ENCODE peak calls at places on chromosomes 4 and X, in seven cellular contexts. One of them, this sample, is unnamed.

GRCh38 chrX:96721398-96721797 is 36.8 kb downstream of the DIAPH2 start:
- DNase-seq in HCT116: no peak
- DNase-seq in HL-60: no peak
- DNase-seq in GM12878: peak; percentile 50
- DNase-seq in GM23338: no peak
- DNase-seq in HepG2: peak; percentile 65
- DNase-seq in SK-N-SH: no peak
- DNase-seq in this sample: no peak

GRCh38 chrX:35847736-35848135 is 49.6 kb downstream of the MAGEB16 start:
- DNase-seq in HepG2: no peak
- DNase-seq in HL-60: no peak
- DNase-seq in GM12878: no peak
- DNase-seq in HCT116: no peak
- DNase-seq in SK-N-SH: no peak
- DNase-seq in GM23338: no peak
- DNase-seq in this sample: no peak

GRCh38 chr4:163448541-163449203 is 24.9 kb downstream of the TKTL2 start:
- DNase-seq in HepG2: no peak
- DNase-seq in HL-60: no peak
- DNase-seq in SK-N-SH: no peak
- DNase-seq in GM12878: no peak
- DNase-seq in GM23338: no peak
- DNase-seq in HCT116: no peak
- DNase-seq in this sample: no peak

GRCh38 chr4:118280501-118281218 is 72.1 kb downstream of the PRSS12 start:
- DNase-seq in HCT116: peak; percentile 67
- DNase-seq in HepG2: peak; percentile 74
- DNase-seq in GM23338: peak; percentile 80
- DNase-seq in GM12878: peak; percentile 38
- DNase-seq in SK-N-SH: peak; percentile 50
- DNase-seq in HL-60: peak; percentile 45
- DNase-seq in this sample: peak; percentile 41

GRCh38 chr4:152951348-152951747 is 15.2 kb downstream of the FHDC1 start:
- DNase-seq in SK-N-SH: no peak
- DNase-seq in HCT116: no peak
- DNase-seq in HepG2: peak; percentile 29
- DNase-seq in GM23338: peak; percentile 74
- DNase-seq in GM12878: no peak
- DNase-seq in HL-60: no peak
- DNase-seq in this sample: no peak

GRCh38 chr4:82363896-82364487 is 9.8 kb downstream of the HNRNPD start:
- DNase-seq in HCT116: no peak
- DNase-seq in GM12878: no peak
- DNase-seq in HL-60: no peak
- DNase-seq in SK-N-SH: no peak
- DNase-seq in HepG2: no peak
- DNase-seq in GM23338: no peak
- DNase-seq in this sample: no peak

GRCh38 chrX:17697191-17697590 is 40.1 kb upstream of the SCML1 start:
- DNase-seq in SK-N-SH: no peak
- DNase-seq in HL-60: no peak
- DNase-seq in HepG2: peak; percentile 56
- DNase-seq in GM12878: no peak
- DNase-seq in HCT116: no peak
- DNase-seq in GM23338: no peak
- DNase-seq in this sample: no peak

GRCh38 chr4:156677136-156677535 is 294.5 kb downstream of the PDGFC start:
- DNase-seq in GM12878: no peak
- DNase-seq in SK-N-SH: peak; percentile 22
- DNase-seq in HL-60: no peak
- DNase-seq in HCT116: peak; percentile 64
- DNase-seq in GM23338: peak; percentile 80
- DNase-seq in HepG2: peak; percentile 38
- DNase-seq in this sample: peak; percentile 28

GRCh38 chr4:183264614-183265013 is 55.5 kb downstream of the CLDN22 start:
- DNase-seq in GM23338: no peak
- DNase-seq in GM12878: no peak
- DNase-seq in HCT116: no peak
- DNase-seq in SK-N-SH: no peak
- DNase-seq in HL-60: no peak
- DNase-seq in HepG2: no peak
- DNase-seq in this sample: no peak

GRCh38 chr4:63315651-63316050 is 1093.6 kb downstream of the TECRL start:
- DNase-seq in HCT116: no peak
- DNase-seq in GM12878: no peak
- DNase-seq in SK-N-SH: no peak
- DNase-seq in HL-60: no peak
- DNase-seq in HepG2: no peak
- DNase-seq in GM23338: no peak
- DNase-seq in this sample: no peak

GRCh38 chr4:180456928-180457327 is 1786.3 kb upstream of the TENM3 start:
- DNase-seq in GM12878: no peak
- DNase-seq in HepG2: no peak
- DNase-seq in HCT116: no peak
- DNase-seq in GM23338: peak; percentile 50
- DNase-seq in HL-60: no peak
- DNase-seq in SK-N-SH: no peak
- DNase-seq in this sample: no peak

GRCh38 chr4:180465364-180465763 is 1777.8 kb upstream of the TENM3 start:
- DNase-seq in HCT116: no peak
- DNase-seq in SK-N-SH: no peak
- DNase-seq in HL-60: no peak
- DNase-seq in GM12878: no peak
- DNase-seq in HepG2: no peak
- DNase-seq in GM23338: no peak
- DNase-seq in this sample: no peak

DNA sequence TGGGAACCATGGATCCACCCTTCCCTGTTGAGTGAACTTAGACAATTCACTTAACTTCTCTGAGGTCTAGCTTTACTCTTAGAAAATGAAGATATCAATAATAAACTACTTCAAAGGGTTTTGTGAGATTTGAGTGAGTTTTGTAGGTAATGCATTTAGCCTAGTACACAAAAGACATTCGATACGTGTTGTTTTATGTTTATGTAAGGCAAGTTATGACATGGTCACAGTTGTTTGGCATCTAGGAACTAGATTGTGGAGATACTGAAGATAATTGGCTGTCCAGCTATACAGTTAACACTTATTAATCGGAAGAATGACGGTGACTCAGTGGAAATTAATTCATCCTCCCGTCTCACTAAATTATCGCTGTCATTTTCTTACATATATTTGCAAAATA is 1781.1 kb upstream of the TENM3 start:
- DNase-seq in HepG2: no peak
- DNase-seq in GM12878: no peak
- DNase-seq in HL-60: no peak
- DNase-seq in GM23338: no peak
- DNase-seq in SK-N-SH: no peak
- DNase-seq in HCT116: no peak
- DNase-seq in this sample: no peak
- TF ChIP-seq REST in HepG2: no peak
- TF ChIP-seq REST in GM12878: no peak
- TF ChIP-seq REST in HL-60: no peak
- TF ChIP-seq REST in GM23338: no peak
- TF ChIP-seq REST in SK-N-SH: no peak
- TF ChIP-seq REST in HCT116: no peak
- TF ChIP-seq REST in this sample: no peak

GRCh38 chr4:165378763-165379631 is at the start of gene CPE:
- DNase-seq in HL-60: no peak
- DNase-seq in HepG2: peak; percentile 81
- DNase-seq in GM12878: no peak
- DNase-seq in SK-N-SH: peak; percentile 95
- DNase-seq in GM23338: peak; percentile 77
- DNase-seq in HCT116: peak; percentile 57
- DNase-seq in this sample: no peak
- TF ChIP-seq POLR2AphosphoS5 in HL-60: no peak
- TF ChIP-seq POLR2AphosphoS5 in HepG2: peak; percentile 86
- TF ChIP-seq POLR2AphosphoS5 in GM12878: no peak
- TF ChIP-seq POLR2AphosphoS5 in SK-N-SH: peak; percentile 37
- TF ChIP-seq POLR2AphosphoS5 in GM23338: peak; percentile 19
- TF ChIP-seq POLR2AphosphoS5 in HCT116: peak; percentile 79
- TF ChIP-seq POLR2AphosphoS5 in this sample: no peak

GRCh38 chrX:121641560-121641959 is 594.1 kb downstream of the GLUD2 start:
- DNase-seq in SK-N-SH: no peak
- DNase-seq in GM23338: no peak
- DNase-seq in HepG2: no peak
- DNase-seq in GM12878: no peak
- DNase-seq in HCT116: no peak
- DNase-seq in HL-60: no peak
- DNase-seq in this sample: no peak
- TF ChIP-seq REST in SK-N-SH: no peak
- TF ChIP-seq REST in GM23338: no peak
- TF ChIP-seq REST in HepG2: no peak
- TF ChIP-seq REST in GM12878: no peak
- TF ChIP-seq REST in HCT116: no peak
- TF ChIP-seq REST in HL-60: no peak
- TF ChIP-seq REST in this sample: no peak

GRCh38 chrX:84501798-84502628 is at the start of gene HDX:
- DNase-seq in HL-60: no peak
- DNase-seq in HepG2: peak; percentile 16
- DNase-seq in HCT116: no peak
- DNase-seq in SK-N-SH: peak; percentile 56
- DNase-seq in GM23338: peak; percentile 76
- DNase-seq in GM12878: peak; percentile 27
- DNase-seq in this sample: peak; percentile 56
- TF ChIP-seq POLR2AphosphoS5 in HL-60: no peak
- TF ChIP-seq POLR2AphosphoS5 in HepG2: no peak
- TF ChIP-seq POLR2AphosphoS5 in HCT116: no peak
- TF ChIP-seq POLR2AphosphoS5 in SK-N-SH: peak; percentile 42
- TF ChIP-seq POLR2AphosphoS5 in GM23338: peak; percentile 38
- TF ChIP-seq POLR2AphosphoS5 in GM12878: no peak
- TF ChIP-seq POLR2AphosphoS5 in this sample: peak; percentile 45

GRCh38 chr4:85932371-85933305 is 427.2 kb downstream of the MAPK10 start:
- DNase-seq in GM23338: no peak
- DNase-seq in HL-60: no peak
- DNase-seq in HCT116: no peak
- DNase-seq in SK-N-SH: no peak
- DNase-seq in GM12878: no peak
- DNase-seq in HepG2: no peak
- DNase-seq in this sample: no peak
- TF ChIP-seq REST in GM23338: no peak
- TF ChIP-seq REST in HL-60: no peak
- TF ChIP-seq REST in HCT116: no peak
- TF ChIP-seq REST in SK-N-SH: no peak
- TF ChIP-seq REST in GM12878: no peak
- TF ChIP-seq REST in HepG2: no peak
- TF ChIP-seq REST in this sample: no peak

GRCh38 chrX:56995271-56995994 is at the start of gene SPIN3:
- DNase-seq in HCT116: peak; percentile 73
- DNase-seq in HL-60: peak; percentile 33
- DNase-seq in HepG2: peak; percentile 87
- DNase-seq in GM23338: peak; percentile 86
- DNase-seq in GM12878: peak; percentile 56
- DNase-seq in SK-N-SH: peak; percentile 80
- DNase-seq in this sample: no peak
- TF ChIP-seq POLR2AphosphoS5 in HCT116: peak; percentile 87
- TF ChIP-seq POLR2AphosphoS5 in HL-60: peak; percentile 29
- TF ChIP-seq POLR2AphosphoS5 in HepG2: peak; percentile 78
- TF ChIP-seq POLR2AphosphoS5 in GM23338: peak; percentile 67
- TF ChIP-seq POLR2AphosphoS5 in GM12878: peak; percentile 80
- TF ChIP-seq POLR2AphosphoS5 in SK-N-SH: peak; percentile 78
- TF ChIP-seq POLR2AphosphoS5 in this sample: peak; percentile 87

DNA sequence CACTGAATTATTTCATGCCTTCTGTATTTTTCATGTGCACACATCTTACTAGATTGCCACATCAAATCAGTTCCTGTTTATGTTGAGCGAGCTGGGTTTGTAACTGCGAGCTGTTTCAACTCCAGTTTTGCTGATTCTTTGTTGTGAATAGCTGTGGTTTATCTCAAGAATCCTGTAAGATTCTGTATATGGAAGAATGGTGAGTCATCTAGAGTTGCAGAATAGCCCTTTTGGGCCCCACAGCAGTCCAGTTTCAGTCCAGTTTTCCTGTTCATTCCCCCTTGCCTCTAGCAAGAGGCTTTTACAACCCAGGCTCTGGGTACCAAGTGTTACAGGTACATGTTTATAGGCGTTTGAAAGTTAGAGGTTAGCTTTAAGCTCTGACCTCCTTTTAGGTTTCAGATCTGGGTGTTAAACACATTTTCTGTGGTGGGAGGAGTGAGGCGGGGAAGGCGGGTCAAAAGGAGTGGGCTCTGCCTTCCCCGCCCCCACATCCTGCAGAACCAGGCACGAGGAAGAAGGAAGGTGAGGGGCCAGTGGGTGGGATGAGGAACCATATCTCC is 32.7 kb downstream of the TBC1D14 start:
- DNase-seq in HCT116: peak; percentile 32
- DNase-seq in HL-60: peak; percentile 75
- DNase-seq in GM12878: peak; percentile 66
- DNase-seq in HepG2: no peak
- DNase-seq in GM23338: no peak
- DNase-seq in SK-N-SH: no peak
- DNase-seq in this sample: no peak
- TF ChIP-seq REST in HCT116: no peak
- TF ChIP-seq REST in HL-60: no peak
- TF ChIP-seq REST in GM12878: no peak
- TF ChIP-seq REST in HepG2: no peak
- TF ChIP-seq REST in GM23338: no peak
- TF ChIP-seq REST in SK-N-SH: no peak
- TF ChIP-seq REST in this sample: no peak

GRCh38 chr4:98601719-98602118 is 56.7 kb downstream of the TSPAN5 start:
- DNase-seq in GM23338: no peak
- DNase-seq in HL-60: no peak
- DNase-seq in HCT116: no peak
- DNase-seq in GM12878: no peak
- DNase-seq in HepG2: no peak
- DNase-seq in SK-N-SH: no peak
- DNase-seq in this sample: no peak

GRCh38 chr4:98602270-98602669 is 56.1 kb downstream of the TSPAN5 start:
- DNase-seq in GM23338: no peak
- DNase-seq in HL-60: no peak
- DNase-seq in HepG2: no peak
- DNase-seq in SK-N-SH: no peak
- DNase-seq in HCT116: no peak
- DNase-seq in GM12878: no peak
- DNase-seq in this sample: no peak

GRCh38 chr4:98604723-98605122 is 53.7 kb downstream of the TSPAN5 start:
- DNase-seq in HL-60: no peak
- DNase-seq in GM12878: no peak
- DNase-seq in SK-N-SH: no peak
- DNase-seq in GM23338: no peak
- DNase-seq in HCT116: no peak
- DNase-seq in HepG2: no peak
- DNase-seq in this sample: no peak

GRCh38 chr4:98603683-98604573 is 54.5 kb downstream of the TSPAN5 start:
- DNase-seq in HCT116: no peak
- DNase-seq in GM12878: no peak
- DNase-seq in GM23338: no peak
- DNase-seq in HL-60: no peak
- DNase-seq in SK-N-SH: no peak
- DNase-seq in HepG2: no peak
- DNase-seq in this sample: no peak

GRCh38 chr4:98599617-98600016 is 58.8 kb downstream of the TSPAN5 start:
- DNase-seq in HCT116: no peak
- DNase-seq in GM23338: no peak
- DNase-seq in HepG2: no peak
- DNase-seq in HL-60: no peak
- DNase-seq in SK-N-SH: no peak
- DNase-seq in GM12878: no peak
- DNase-seq in this sample: no peak
- TF ChIP-seq POLR2AphosphoS5 in HCT116: no peak
- TF ChIP-seq POLR2AphosphoS5 in GM23338: no peak
- TF ChIP-seq POLR2AphosphoS5 in HepG2: no peak
- TF ChIP-seq POLR2AphosphoS5 in HL-60: no peak
- TF ChIP-seq POLR2AphosphoS5 in SK-N-SH: no peak
- TF ChIP-seq POLR2AphosphoS5 in GM12878: no peak
- TF ChIP-seq POLR2AphosphoS5 in this sample: no peak